ENCODE peak calls at places on chromosomes 5 and 9, in seven cellular contexts. T, R, E, B, A, H and F are unnamed samples.

GRCh38 chr5:40778133-40778532 is 20.0 kb downstream of the PRKAA1 start:
- DNase-seq in T (no peak), R (no peak), E (no peak), B (no peak), A (no peak), H (no peak), F (no peak)

GRCh38 chr5:80254767-80255424 is 952 bp downstream of the SERINC5 start:
- DNase-seq in T (peak), R (no peak), E (peak), B (no peak), A (peak), H (no peak), F (no peak)

GRCh38 chr5:179763215-179763945 is 30.4 kb upstream of the LTC4S start:
- DNase-seq in T (peak), R (peak), E (peak), B (no peak), A (peak), H (peak), F (peak)

GRCh38 chr5:58266402-58266801 is 193.5 kb downstream of the PLK2 start:
- DNase-seq in T (no peak), R (no peak), E (no peak), B (no peak), A (no peak), H (no peak), F (no peak)

GRCh38 chr9:110126986-110127864 is 80.7 kb downstream of the C9orf152 start:
- DNase-seq in T (peak), R (no peak), E (no peak), B (no peak), A (peak), H (peak), F (no peak)

GRCh38 chr9:84501587-84501986 is 161.0 kb upstream of the SLC28A3 start:
- DNase-seq in T (no peak), R (no peak), E (no peak), B (no peak), A (no peak), H (no peak), F (no peak)

GRCh38 chr5:170540276-170540675 is 36.5 kb downstream of the KCNIP1 start:
- DNase-seq in T (no peak), R (no peak), E (no peak), B (no peak), A (no peak), H (peak), F (no peak)

GRCh38 chr9:107612136-107612535 is 122.6 kb upstream of the KLF4 start:
- DNase-seq in T (peak), R (no peak), E (no peak), B (no peak), A (no peak), H (peak), F (no peak)

GRCh38 chr5:139103762-139104161 is 94.4 kb downstream of the SIL1 start:
- DNase-seq in T (no peak), R (no peak), E (no peak), B (no peak), A (no peak), H (no peak), F (no peak)

GRCh38 chr9:108838017-108838416 is 17.8 kb downstream of the ACTL7B start:
- DNase-seq in T (no peak), R (no peak), E (no peak), B (no peak), A (peak), H (no peak), F (no peak)

GRCh38 chr9:104826109-104826775 is 62.3 kb downstream of the NIPSNAP3B start:
- DNase-seq in T (no peak), R (no peak), E (no peak), B (no peak), A (no peak), H (no peak), F (no peak)

DNA sequence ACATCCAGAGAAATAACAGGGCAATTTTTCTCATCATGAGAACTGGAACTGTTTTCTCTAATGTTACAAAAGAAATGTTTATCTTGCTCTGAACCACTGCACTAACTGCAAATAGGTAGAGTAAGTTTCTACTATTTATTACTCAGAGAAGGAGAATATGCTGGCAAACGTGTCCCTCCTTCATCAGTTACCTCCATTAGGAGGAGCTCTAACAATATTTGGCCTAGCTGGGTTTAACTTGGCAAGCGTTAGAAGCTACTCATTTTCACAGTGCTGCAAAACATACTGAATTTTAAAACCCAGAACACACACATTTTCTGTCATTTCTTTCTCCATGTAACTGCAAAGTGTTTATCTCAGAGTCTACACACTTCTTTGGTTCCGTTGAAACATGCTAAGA is 101.0 kb upstream of the GABRG2 start:
- DNase-seq in T (no peak), R (no peak), E (peak), B (no peak), A (no peak), H (no peak), F (no peak)
- TF ChIP-seq CTCF in T (peak), R (no peak), E (peak), B (no peak), A (no peak), H (no peak), F (no peak)

DNA sequence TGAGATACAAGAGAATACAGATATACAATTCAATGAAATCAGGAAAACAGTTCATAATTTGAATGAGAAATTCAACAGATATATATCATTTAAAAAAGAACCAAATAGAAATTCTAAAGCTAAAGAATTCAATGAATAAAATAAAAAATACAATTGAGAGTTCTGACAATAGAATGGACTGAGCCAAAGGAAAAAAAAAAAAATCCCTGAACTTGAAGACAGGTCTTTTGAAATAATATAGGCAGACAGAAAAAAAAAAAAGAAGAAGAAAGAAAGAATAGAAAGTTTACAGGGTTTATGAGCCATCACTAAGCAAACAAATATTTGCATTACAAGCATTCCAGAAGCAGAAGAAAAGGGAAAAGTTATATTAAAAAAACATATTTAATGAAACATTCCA is 12.9 kb upstream of the HAVCR2 start:
- DNase-seq in T (no peak), R (no peak), E (no peak), B (no peak), A (no peak), H (no peak), F (no peak)
- TF ChIP-seq CTCF in T (no peak), R (no peak), E (no peak), B (no peak), A (no peak), H (no peak), F (no peak)

DNA sequence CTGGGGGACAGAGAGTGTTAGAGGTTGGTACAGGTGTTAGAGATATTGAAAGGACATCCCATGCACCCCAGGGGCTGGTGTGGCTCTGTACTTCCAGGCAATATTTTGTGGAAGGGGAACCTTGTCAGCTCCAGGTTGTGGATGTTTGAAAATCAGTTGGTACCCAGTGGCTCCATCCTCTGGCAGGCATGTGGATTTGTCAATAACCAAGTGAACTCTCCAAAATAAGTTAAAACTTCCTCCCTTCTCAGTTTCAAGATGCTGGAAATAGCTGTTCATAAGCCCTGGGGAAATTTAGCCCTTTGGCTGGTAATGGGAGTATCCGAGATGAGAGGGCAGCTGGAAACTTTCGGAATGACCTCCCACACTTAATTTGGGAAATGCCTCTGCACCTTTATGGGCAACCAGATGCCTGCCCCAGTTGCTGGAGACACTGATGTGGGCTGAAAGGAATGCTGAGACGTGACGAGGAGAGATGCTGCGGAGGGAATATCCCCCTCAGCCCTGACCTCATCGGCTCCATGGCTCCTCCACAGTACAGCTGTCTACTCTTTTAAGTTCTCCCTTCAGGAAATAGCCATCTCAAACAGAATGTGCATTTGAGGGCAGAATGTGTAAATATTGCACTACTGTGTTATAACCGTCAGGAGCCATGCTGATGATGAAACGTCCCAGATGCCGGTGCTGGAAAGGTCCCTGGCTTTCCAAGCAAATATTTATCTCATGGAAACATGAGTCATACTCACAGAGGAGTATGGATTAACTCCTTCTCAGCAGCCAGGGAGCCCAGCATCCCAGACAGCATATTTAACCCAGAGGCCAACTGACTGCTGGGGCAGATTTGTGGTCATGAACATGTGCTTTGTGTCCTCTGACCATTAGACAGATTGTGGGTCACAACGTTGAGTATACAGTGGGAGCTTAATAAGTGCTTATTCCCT is 29.5 kb downstream of the TGFBI start:
- DNase-seq in T (no peak), R (peak), E (no peak), B (no peak), A (peak), H (peak), F (no peak)
- TF ChIP-seq CTCF in T (no peak), R (peak), E (no peak), B (no peak), A (peak), H (peak), F (no peak)

GRCh38 chr5:151222054-151222768 is 1.7 kb downstream of the CCDC69 start:
- DNase-seq in T (no peak), R (no peak), E (no peak), B (no peak), A (no peak), H (peak), F (no peak)

GRCh38 chr5:151219138-151219537 is 4.8 kb downstream of the CCDC69 start:
- DNase-seq in T (no peak), R (no peak), E (no peak), B (no peak), A (no peak), H (no peak), F (no peak)

GRCh38 chr5:151218177-151218576 is 5.7 kb downstream of the CCDC69 start:
- DNase-seq in T (no peak), R (no peak), E (no peak), B (no peak), A (no peak), H (no peak), F (no peak)

GRCh38 chr5:151221574-151221973 is 2.3 kb downstream of the CCDC69 start:
- DNase-seq in T (no peak), R (no peak), E (no peak), B (no peak), A (peak), H (no peak), F (no peak)

DNA sequence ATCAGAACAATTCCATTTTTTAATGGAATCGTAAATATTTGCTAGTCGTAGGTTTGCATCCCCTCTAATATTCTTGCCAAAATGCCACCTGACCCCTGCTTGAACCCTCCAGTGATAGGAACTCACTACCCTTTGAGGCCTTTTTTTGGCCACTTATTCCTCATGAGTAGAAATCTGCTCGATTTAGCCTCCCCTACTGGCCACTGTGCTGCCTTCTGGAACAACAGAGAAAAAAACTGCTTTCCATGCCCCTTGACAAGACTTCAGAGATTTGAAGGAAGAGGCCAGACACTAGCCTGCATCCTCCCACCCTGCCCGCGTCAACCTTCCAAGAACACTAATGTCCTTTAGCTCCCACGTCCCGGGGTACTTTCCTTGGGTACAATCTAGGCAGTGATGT is 4.1 kb downstream of the CCDC69 start:
- DNase-seq in T (no peak), R (no peak), E (no peak), B (no peak), A (no peak), H (no peak), F (no peak)
- TF ChIP-seq CTCF in T (no peak), R (no peak), E (peak), B (no peak), A (peak), H (no peak), F (no peak)

GRCh38 chr5:174755103-174755502 is 30.7 kb downstream of the MSX2 start:
- DNase-seq in T (no peak), R (no peak), E (no peak), B (no peak), A (peak), H (no peak), F (no peak)
- TF ChIP-seq CTCF in T (no peak), R (peak), E (no peak), B (no peak), A (peak), H (peak), F (no peak)

DNA sequence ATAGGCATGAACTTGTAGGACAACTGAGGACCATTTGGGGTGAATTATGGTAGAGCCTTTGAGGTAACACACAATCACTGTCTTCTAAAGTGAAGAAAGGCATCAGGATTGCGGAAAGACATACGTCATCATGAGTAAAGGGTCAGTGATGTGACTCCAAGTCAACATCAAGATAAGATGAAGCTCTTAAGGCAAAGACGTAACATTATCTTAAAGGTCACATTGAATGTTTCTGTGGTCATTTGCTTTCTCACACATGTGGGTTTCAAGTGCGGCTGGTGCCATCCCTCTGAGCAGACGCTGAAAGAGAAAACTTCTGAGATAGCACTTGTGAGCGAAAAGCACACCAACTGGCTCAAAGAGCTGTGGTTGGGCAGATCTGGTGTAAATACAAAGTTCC is 63.3 kb upstream of the GRAMD2B start:
- DNase-seq in T (no peak), R (no peak), E (peak), B (no peak), A (no peak), H (no peak), F (no peak)
- TF ChIP-seq CTCF in T (no peak), R (no peak), E (no peak), B (no peak), A (no peak), H (no peak), F (no peak)

GRCh38 chr5:69367697-69368279 is 1.5 kb downstream of the AK6 start:
- DNase-seq in T (no peak), R (no peak), E (peak), B (no peak), A (no peak), H (no peak), F (no peak)
- TF ChIP-seq CTCF in T (no peak), R (no peak), E (peak), B (no peak), A (no peak), H (no peak), F (no peak)

GRCh38 chr9:100167912-100168775 is 69.1 kb downstream of the INVS start:
- DNase-seq in T (peak), R (no peak), E (no peak), B (no peak), A (no peak), H (no peak), F (no peak)
- TF ChIP-seq CTCF in T (no peak), R (no peak), E (no peak), B (no peak), A (peak), H (no peak), F (no peak)